ENCODE peak calls at places on chromosomes 1 and 21, in four cellular contexts. B is ovary, N is iPS DF 6.9, W is heart left ventricle. I is an unnamed sample. For H3K4me1, the result is how much of the 10 kb centered on the place peaks cover.

GRCh38 chr1:13922440-13922839 is 222.5 kb downstream of the PRDM2 start:
- DNase-seq in B (no peak), N (no peak), W (no peak), I (no peak)

GRCh38 chr21:31677047-31677446 is 17.6 kb downstream of the SOD1 start:
- DNase-seq in N (no peak), B (no peak), W (no peak), I (no peak)

GRCh38 chr1:33802268-33802667 is 61.6 kb upstream of the HMGB4 start:
- DNase-seq in N (no peak), W (no peak), B (no peak), I (no peak)

GRCh38 chr1:7290971-7291970 is 479.8 kb upstream of the VAMP3 start:
- DNase-seq in N (no peak), B (no peak), W (peak), I (peak)

GRCh38 chr1:30373471-30374399 is 349.6 kb downstream of the MATN1 start:
- DNase-seq in W (no peak), N (no peak), B (peak), I (no peak)

GRCh38 chr1:23645338-23645737 is 46.3 kb upstream of the RPL11 start:
- DNase-seq in W (no peak), B (no peak), N (no peak), I (no peak)

GRCh38 chr1:7389786-7390603 is 381.1 kb upstream of the VAMP3 start:
- DNase-seq in B (no peak), W (no peak), N (no peak), I (no peak)

GRCh38 chr1:203210350-203210749 is 19.1 kb downstream of the CHIT1 start:
- DNase-seq in N (no peak), W (no peak), B (no peak), I (no peak)

GRCh38 chr21:33205476-33205875 is 24.3 kb upstream of the IFNAR2 start:
- DNase-seq in W (no peak), N (no peak), B (no peak), I (no peak)

GRCh38 chr1:27967884-27968466 is 8.2 kb downstream of the XKR8 start:
- DNase-seq in W (no peak), B (no peak), N (no peak), I (no peak)
- H3K4me1 ChIP-seq in W (under half), B (under half), N (under half), I (under half)

GRCh38 chr1:10242811-10243210 is 32.4 kb downstream of the KIF1B start:
- DNase-seq in N (no peak), B (no peak), W (no peak), I (no peak)
- H3K27ac ChIP-seq in N (no peak), B (no peak), W (no peak), I (no peak)

GRCh38 chr1:226652613-226653012 is 86.5 kb downstream of the ITPKB start:
- DNase-seq in N (no peak), B (no peak), W (peak), I (no peak)
- H3K4me1 ChIP-seq in N (under half), B (under half), W (half or more), I (under half)

GRCh38 chr1:226520640-226521355 is 27.8 kb upstream of the STUM start:
- DNase-seq in B (no peak), W (no peak), N (peak), I (no peak)
- H3K27ac ChIP-seq in B (no peak), W (no peak), N (no peak), I (no peak)

GRCh38 chr1:230219174-230220067 is 152.4 kb downstream of the GALNT2 start:
- DNase-seq in B (no peak), W (no peak), N (no peak), I (no peak)

GRCh38 chr1:230218667-230219066 is 151.6 kb downstream of the GALNT2 start:
- DNase-seq in W (no peak), N (no peak), B (no peak), I (no peak)

GRCh38 chr1:230222678-230223077 is 155.6 kb downstream of the GALNT2 start:
- DNase-seq in W (no peak), N (no peak), B (no peak), I (no peak)

GRCh38 chr1:230220907-230221306 is 153.9 kb downstream of the GALNT2 start:
- DNase-seq in B (no peak), N (no peak), W (no peak), I (no peak)

DNA sequence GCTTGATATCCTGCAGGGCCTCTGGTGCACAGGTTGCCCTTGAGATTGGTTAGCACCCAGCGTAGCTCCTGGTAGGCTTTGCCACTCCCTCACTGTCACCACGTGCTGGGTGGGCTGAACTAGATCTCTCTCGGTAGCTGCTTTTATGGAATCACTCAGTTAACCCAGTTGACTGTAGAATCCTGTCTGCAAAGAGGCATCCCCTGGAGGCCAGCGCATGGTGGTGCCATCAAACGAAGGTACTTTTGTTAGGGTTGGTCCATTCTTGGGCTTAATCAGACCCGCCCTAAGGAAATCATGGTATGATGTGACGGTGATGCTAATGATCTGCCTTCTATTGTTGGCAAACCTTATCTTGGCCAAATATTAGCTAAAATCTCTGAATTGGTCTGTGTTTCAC is 153.4 kb downstream of the GALNT2 start:
- DNase-seq in N (no peak), W (no peak), B (no peak), I (no peak)
- H3K4me1 ChIP-seq in N (under half), W (under half), B (under half), I (under half)

GRCh38 chr1:214461305-214461704 is 90.1 kb downstream of the PTPN14 start:
- DNase-seq in B (no peak), W (no peak), N (no peak), I (no peak)
- H3K27ac ChIP-seq in B (no peak), W (no peak), N (no peak), I (no peak)

DNA sequence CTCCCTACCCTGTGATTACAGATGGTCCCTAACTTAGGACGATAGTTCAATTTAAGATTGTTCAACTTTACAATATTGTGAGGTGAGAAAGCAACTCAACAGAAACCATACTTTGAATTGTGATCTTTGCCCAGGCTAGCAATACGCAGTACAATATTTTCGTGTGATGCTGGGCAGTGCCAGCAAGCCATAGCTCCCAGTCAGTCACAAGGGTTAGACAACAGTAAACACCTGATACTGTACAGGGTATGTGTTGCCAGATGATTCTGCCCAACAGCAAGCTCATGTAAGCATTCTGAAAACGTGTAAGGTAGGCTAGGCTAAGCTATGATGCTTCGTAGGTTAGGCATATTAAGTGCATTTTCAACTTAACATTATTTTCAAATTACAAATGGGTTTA is 11.9 kb downstream of the GPBP1L1 start:
- DNase-seq in B (no peak), N (no peak), W (no peak), I (no peak)
- H3K4me1 ChIP-seq in B (under half), N (under half), W (half or more), I (under half)

I was measured in uterus.